ENCODE peak calls at places on chromosome 3, in nine cellular contexts. One of them, this sample, is unnamed.

GRCh38 chr3:182491571-182491970 is 301.7 kb upstream of the ATP11B start:
- DNase-seq in endothelial cell of umbilical vein: no peak
- DNase-seq in bronchial epithelial cell: no peak
- DNase-seq in fibroblast of pulmonary artery: no peak
- DNase-seq in PC-3: no peak
- DNase-seq in kidney: no peak
- DNase-seq in upper lobe of right lung: no peak
- DNase-seq in activated B cell treated with CpG ODN at 0.5 μM for 24 hours: no peak
- DNase-seq in psoas muscle: no peak
- DNase-seq in this sample: no peak

GRCh38 chr3:62139957-62140356 is 233.4 kb downstream of the FEZF2 start:
- DNase-seq in endothelial cell of umbilical vein: no peak
- DNase-seq in bronchial epithelial cell: peak; percentile 29
- DNase-seq in fibroblast of pulmonary artery: peak; percentile 64
- DNase-seq in PC-3: no peak
- DNase-seq in kidney: no peak
- DNase-seq in upper lobe of right lung: no peak
- DNase-seq in activated B cell treated with CpG ODN at 0.5 μM for 24 hours: no peak
- DNase-seq in psoas muscle: no peak
- DNase-seq in this sample: no peak

GRCh38 chr3:72295276-72295973 is 510.5 kb upstream of the PROK2 start:
- DNase-seq in endothelial cell of umbilical vein: no peak
- DNase-seq in bronchial epithelial cell: peak; percentile 49
- DNase-seq in fibroblast of pulmonary artery: no peak
- DNase-seq in PC-3: no peak
- DNase-seq in kidney: no peak
- DNase-seq in upper lobe of right lung: no peak
- DNase-seq in activated B cell treated with CpG ODN at 0.5 μM for 24 hours: no peak
- DNase-seq in psoas muscle: no peak
- DNase-seq in this sample: no peak

GRCh38 chr3:66532160-66532587 is 31.4 kb upstream of the LRIG1 start:
- DNase-seq in endothelial cell of umbilical vein: no peak
- DNase-seq in bronchial epithelial cell: no peak
- DNase-seq in fibroblast of pulmonary artery: no peak
- DNase-seq in PC-3: no peak
- DNase-seq in kidney: no peak
- DNase-seq in upper lobe of right lung: no peak
- DNase-seq in activated B cell treated with CpG ODN at 0.5 μM for 24 hours: no peak
- DNase-seq in psoas muscle: no peak
- DNase-seq in this sample: no peak

GRCh38 chr3:147521646-147522045 is 112.5 kb downstream of the ZIC1 start:
- DNase-seq in endothelial cell of umbilical vein: peak; percentile 32
- DNase-seq in bronchial epithelial cell: peak; percentile 19
- DNase-seq in fibroblast of pulmonary artery: peak; percentile 45
- DNase-seq in PC-3: peak; percentile 39
- DNase-seq in kidney: no peak
- DNase-seq in upper lobe of right lung: no peak
- DNase-seq in activated B cell treated with CpG ODN at 0.5 μM for 24 hours: no peak
- DNase-seq in psoas muscle: no peak
- DNase-seq in this sample: no peak

GRCh38 chr3:156233875-156234274 is 113.5 kb downstream of the KCNAB1 start:
- DNase-seq in endothelial cell of umbilical vein: no peak
- DNase-seq in bronchial epithelial cell: peak; percentile 38
- DNase-seq in fibroblast of pulmonary artery: no peak
- DNase-seq in PC-3: no peak
- DNase-seq in kidney: no peak
- DNase-seq in upper lobe of right lung: no peak
- DNase-seq in activated B cell treated with CpG ODN at 0.5 μM for 24 hours: no peak
- DNase-seq in psoas muscle: no peak
- DNase-seq in this sample: peak; percentile 7

GRCh38 chr3:133669949-133670524 is 8.3 kb upstream of the TOPBP1 start:
- DNase-seq in endothelial cell of umbilical vein: no peak
- DNase-seq in bronchial epithelial cell: no peak
- DNase-seq in fibroblast of pulmonary artery: no peak
- DNase-seq in PC-3: no peak
- DNase-seq in kidney: no peak
- DNase-seq in upper lobe of right lung: no peak
- DNase-seq in activated B cell treated with CpG ODN at 0.5 μM for 24 hours: no peak
- DNase-seq in psoas muscle: no peak
- DNase-seq in this sample: no peak

GRCh38 chr3:11335056-11335608 is 62.9 kb downstream of the ATG7 start:
- DNase-seq in endothelial cell of umbilical vein: peak; percentile 81
- DNase-seq in bronchial epithelial cell: peak; percentile 74
- DNase-seq in fibroblast of pulmonary artery: peak; percentile 87
- DNase-seq in PC-3: peak; percentile 86
- DNase-seq in kidney: no peak
- DNase-seq in upper lobe of right lung: no peak
- DNase-seq in activated B cell treated with CpG ODN at 0.5 μM for 24 hours: no peak
- DNase-seq in psoas muscle: no peak
- DNase-seq in this sample: peak; percentile 81

GRCh38 chr3:64438837-64439236 is 213.6 kb upstream of the PRICKLE2 start:
- DNase-seq in endothelial cell of umbilical vein: no peak
- DNase-seq in bronchial epithelial cell: no peak
- DNase-seq in fibroblast of pulmonary artery: no peak
- DNase-seq in PC-3: no peak
- DNase-seq in kidney: peak; percentile 71
- DNase-seq in upper lobe of right lung: no peak
- DNase-seq in activated B cell treated with CpG ODN at 0.5 μM for 24 hours: no peak
- DNase-seq in psoas muscle: no peak
- DNase-seq in this sample: no peak

GRCh38 chr3:187328691-187329090 is 37.2 kb upstream of the MASP1 start:
- DNase-seq in endothelial cell of umbilical vein: no peak
- DNase-seq in bronchial epithelial cell: no peak
- DNase-seq in fibroblast of pulmonary artery: no peak
- DNase-seq in PC-3: no peak
- DNase-seq in kidney: no peak
- DNase-seq in upper lobe of right lung: no peak
- DNase-seq in activated B cell treated with CpG ODN at 0.5 μM for 24 hours: no peak
- DNase-seq in psoas muscle: no peak
- DNase-seq in this sample: no peak

GRCh38 chr3:71961891-71962290 is 176.9 kb upstream of the PROK2 start:
- DNase-seq in endothelial cell of umbilical vein: no peak
- DNase-seq in bronchial epithelial cell: no peak
- DNase-seq in fibroblast of pulmonary artery: no peak
- DNase-seq in PC-3: no peak
- DNase-seq in kidney: no peak
- DNase-seq in upper lobe of right lung: no peak
- DNase-seq in activated B cell treated with CpG ODN at 0.5 μM for 24 hours: no peak
- DNase-seq in psoas muscle: no peak
- DNase-seq in this sample: no peak

GRCh38 chr3:186277268-186277909 is 84.6 kb downstream of the DGKG start:
- DNase-seq in endothelial cell of umbilical vein: peak; percentile 49
- DNase-seq in bronchial epithelial cell: peak; percentile 66
- DNase-seq in fibroblast of pulmonary artery: peak; percentile 79
- DNase-seq in PC-3: peak; percentile 56
- DNase-seq in kidney: no peak
- DNase-seq in upper lobe of right lung: no peak
- DNase-seq in activated B cell treated with CpG ODN at 0.5 μM for 24 hours: no peak
- DNase-seq in psoas muscle: no peak
- DNase-seq in this sample: peak; percentile 83

GRCh38 chr3:25150199-25150598 is 277.9 kb upstream of the RARB start:
- DNase-seq in endothelial cell of umbilical vein: no peak
- DNase-seq in bronchial epithelial cell: no peak
- DNase-seq in fibroblast of pulmonary artery: no peak
- DNase-seq in PC-3: no peak
- DNase-seq in kidney: no peak
- DNase-seq in upper lobe of right lung: no peak
- DNase-seq in activated B cell treated with CpG ODN at 0.5 μM for 24 hours: no peak
- DNase-seq in psoas muscle: no peak
- DNase-seq in this sample: no peak
- TF ChIP-seq CTCF in endothelial cell of umbilical vein: no peak
- TF ChIP-seq CTCF in bronchial epithelial cell: no peak
- TF ChIP-seq CTCF in fibroblast of pulmonary artery: no peak
- TF ChIP-seq CTCF in PC-3: no peak
- TF ChIP-seq CTCF in kidney: no peak
- TF ChIP-seq CTCF in upper lobe of right lung: no peak
- TF ChIP-seq CTCF in activated B cell treated with CpG ODN at 0.5 μM for 24 hours: no peak
- TF ChIP-seq CTCF in psoas muscle: no peak
- TF ChIP-seq CTCF in this sample: no peak

DNA sequence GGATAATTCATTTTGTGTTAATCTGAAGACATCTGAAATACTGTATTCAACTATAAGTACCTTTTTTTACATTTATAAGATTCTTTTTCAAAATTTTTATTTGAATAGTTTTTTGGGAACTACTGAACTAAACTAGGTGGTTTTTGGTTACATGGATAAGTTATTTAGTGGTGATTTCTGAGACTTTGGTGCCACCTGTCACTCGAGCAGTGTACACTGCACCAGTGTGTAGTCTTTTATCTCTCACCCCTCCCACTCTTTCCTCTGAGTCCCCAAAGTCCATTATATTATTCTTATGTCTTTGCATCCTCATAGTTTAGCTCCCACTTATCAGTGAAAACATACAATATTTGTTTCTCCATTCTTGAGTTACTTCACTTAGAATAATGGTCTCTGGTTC is 57.6 kb downstream of the CD86 start:
- DNase-seq in endothelial cell of umbilical vein: no peak
- DNase-seq in bronchial epithelial cell: no peak
- DNase-seq in fibroblast of pulmonary artery: peak; percentile 4
- DNase-seq in PC-3: peak; percentile 42
- DNase-seq in kidney: no peak
- DNase-seq in upper lobe of right lung: no peak
- DNase-seq in activated B cell treated with CpG ODN at 0.5 μM for 24 hours: no peak
- DNase-seq in psoas muscle: no peak
- DNase-seq in this sample: no peak
- TF ChIP-seq CTCF in endothelial cell of umbilical vein: no peak
- TF ChIP-seq CTCF in bronchial epithelial cell: no peak
- TF ChIP-seq CTCF in fibroblast of pulmonary artery: no peak
- TF ChIP-seq CTCF in PC-3: peak; percentile 41
- TF ChIP-seq CTCF in kidney: no peak
- TF ChIP-seq CTCF in upper lobe of right lung: no peak
- TF ChIP-seq CTCF in activated B cell treated with CpG ODN at 0.5 μM for 24 hours: no peak
- TF ChIP-seq CTCF in psoas muscle: no peak
- TF ChIP-seq CTCF in this sample: no peak

GRCh38 chr3:39181408-39182335 is 10.7 kb downstream of the XIRP1 start:
- DNase-seq in endothelial cell of umbilical vein: no peak
- DNase-seq in bronchial epithelial cell: no peak
- DNase-seq in fibroblast of pulmonary artery: no peak
- DNase-seq in PC-3: peak; percentile 49
- DNase-seq in kidney: no peak
- DNase-seq in upper lobe of right lung: no peak
- DNase-seq in activated B cell treated with CpG ODN at 0.5 μM for 24 hours: no peak
- DNase-seq in psoas muscle: no peak
- DNase-seq in this sample: no peak
- TF ChIP-seq CTCF in endothelial cell of umbilical vein: no peak
- TF ChIP-seq CTCF in bronchial epithelial cell: no peak
- TF ChIP-seq CTCF in fibroblast of pulmonary artery: no peak
- TF ChIP-seq CTCF in PC-3: no peak
- TF ChIP-seq CTCF in kidney: no peak
- TF ChIP-seq CTCF in upper lobe of right lung: peak; percentile 8
- TF ChIP-seq CTCF in activated B cell treated with CpG ODN at 0.5 μM for 24 hours: no peak
- TF ChIP-seq CTCF in psoas muscle: no peak
- TF ChIP-seq CTCF in this sample: no peak

GRCh38 chr3:101639280-101639963 is 37.5 kb downstream of the ZBTB11 start:
- DNase-seq in endothelial cell of umbilical vein: no peak
- DNase-seq in bronchial epithelial cell: no peak
- DNase-seq in fibroblast of pulmonary artery: no peak
- DNase-seq in PC-3: no peak
- DNase-seq in kidney: no peak
- DNase-seq in upper lobe of right lung: no peak
- DNase-seq in activated B cell treated with CpG ODN at 0.5 μM for 24 hours: no peak
- DNase-seq in psoas muscle: no peak
- DNase-seq in this sample: no peak

GRCh38 chr3:101635954-101636798 is 40.8 kb downstream of the ZBTB11 start:
- DNase-seq in endothelial cell of umbilical vein: peak; percentile 60
- DNase-seq in bronchial epithelial cell: peak; percentile 27
- DNase-seq in fibroblast of pulmonary artery: peak; percentile 52
- DNase-seq in PC-3: peak; percentile 69
- DNase-seq in kidney: no peak
- DNase-seq in upper lobe of right lung: peak; percentile 67
- DNase-seq in activated B cell treated with CpG ODN at 0.5 μM for 24 hours: peak; percentile 27
- DNase-seq in psoas muscle: peak; percentile 65
- DNase-seq in this sample: peak; percentile 72

GRCh38 chr3:101640256-101640655 is 36.7 kb downstream of the ZBTB11 start:
- DNase-seq in endothelial cell of umbilical vein: no peak
- DNase-seq in bronchial epithelial cell: no peak
- DNase-seq in fibroblast of pulmonary artery: no peak
- DNase-seq in PC-3: no peak
- DNase-seq in kidney: no peak
- DNase-seq in upper lobe of right lung: no peak
- DNase-seq in activated B cell treated with CpG ODN at 0.5 μM for 24 hours: no peak
- DNase-seq in psoas muscle: no peak
- DNase-seq in this sample: no peak

GRCh38 chr3:101637461-101637860 is 39.5 kb downstream of the ZBTB11 start:
- DNase-seq in endothelial cell of umbilical vein: no peak
- DNase-seq in bronchial epithelial cell: no peak
- DNase-seq in fibroblast of pulmonary artery: no peak
- DNase-seq in PC-3: no peak
- DNase-seq in kidney: no peak
- DNase-seq in upper lobe of right lung: no peak
- DNase-seq in activated B cell treated with CpG ODN at 0.5 μM for 24 hours: no peak
- DNase-seq in psoas muscle: no peak
- DNase-seq in this sample: no peak

DNA sequence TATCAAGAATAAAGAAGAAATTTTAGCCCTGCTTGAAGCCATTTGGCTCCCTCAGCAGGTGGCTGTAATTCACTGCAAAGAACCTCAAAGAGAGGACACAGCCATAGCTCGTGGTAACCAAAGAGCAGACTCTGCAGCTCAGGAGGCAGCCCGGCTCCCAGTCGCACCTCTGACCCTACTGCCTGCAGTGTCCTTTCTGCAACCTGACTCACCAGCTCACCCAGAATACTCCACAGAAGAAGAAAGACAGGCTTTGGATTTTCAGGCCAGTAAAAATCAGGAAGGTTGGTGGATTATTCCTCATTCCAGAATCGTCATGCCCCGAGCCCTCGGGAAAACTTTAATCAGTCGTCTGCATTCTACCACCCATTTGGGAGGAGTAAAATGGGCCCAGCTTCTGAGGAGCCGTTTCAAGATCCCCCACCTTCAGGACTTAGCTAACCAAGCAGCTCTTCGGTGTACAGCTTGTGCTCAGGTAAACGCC is 38.6 kb downstream of the ZBTB11 start:
- DNase-seq in endothelial cell of umbilical vein: no peak
- DNase-seq in bronchial epithelial cell: no peak
- DNase-seq in fibroblast of pulmonary artery: no peak
- DNase-seq in PC-3: peak; percentile 21
- DNase-seq in kidney: no peak
- DNase-seq in upper lobe of right lung: no peak
- DNase-seq in activated B cell treated with CpG ODN at 0.5 μM for 24 hours: no peak
- DNase-seq in psoas muscle: no peak
- DNase-seq in this sample: no peak
- TF ChIP-seq CTCF in endothelial cell of umbilical vein: no peak
- TF ChIP-seq CTCF in bronchial epithelial cell: no peak
- TF ChIP-seq CTCF in fibroblast of pulmonary artery: no peak
- TF ChIP-seq CTCF in PC-3: peak; percentile 26
- TF ChIP-seq CTCF in kidney: no peak
- TF ChIP-seq CTCF in upper lobe of right lung: no peak
- TF ChIP-seq CTCF in activated B cell treated with CpG ODN at 0.5 μM for 24 hours: no peak
- TF ChIP-seq CTCF in psoas muscle: no peak
- TF ChIP-seq CTCF in this sample: no peak

DNA sequence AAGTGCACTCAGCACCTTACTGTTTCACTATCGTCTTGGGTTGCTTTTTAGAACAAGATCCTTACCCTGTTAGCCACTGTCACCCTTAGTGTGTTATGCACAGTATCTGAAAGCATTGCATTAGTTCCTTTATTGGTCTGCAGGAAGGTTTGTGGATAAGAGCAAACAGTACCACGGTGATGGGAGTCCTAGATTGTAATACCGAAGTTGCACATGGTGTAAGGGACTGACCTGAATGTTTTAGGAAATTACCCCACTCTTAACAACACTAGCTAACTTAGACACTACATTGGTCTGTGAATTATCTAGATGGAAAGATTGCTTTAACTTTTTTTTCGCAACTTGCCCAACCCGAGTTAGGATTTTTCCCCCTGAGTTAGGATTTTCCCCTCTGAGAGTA is 1.3 kb downstream of the STT3B start:
- DNase-seq in endothelial cell of umbilical vein: no peak
- DNase-seq in bronchial epithelial cell: peak; percentile 23
- DNase-seq in fibroblast of pulmonary artery: peak; percentile 20
- DNase-seq in PC-3: peak; percentile 37
- DNase-seq in kidney: no peak
- DNase-seq in upper lobe of right lung: no peak
- DNase-seq in activated B cell treated with CpG ODN at 0.5 μM for 24 hours: no peak
- DNase-seq in psoas muscle: no peak
- DNase-seq in this sample: peak; percentile 19
- TF ChIP-seq CTCF in endothelial cell of umbilical vein: no peak
- TF ChIP-seq CTCF in bronchial epithelial cell: no peak
- TF ChIP-seq CTCF in fibroblast of pulmonary artery: no peak
- TF ChIP-seq CTCF in PC-3: no peak
- TF ChIP-seq CTCF in kidney: no peak
- TF ChIP-seq CTCF in upper lobe of right lung: no peak
- TF ChIP-seq CTCF in activated B cell treated with CpG ODN at 0.5 μM for 24 hours: no peak
- TF ChIP-seq CTCF in psoas muscle: no peak
- TF ChIP-seq CTCF in this sample: no peak